ENCODE peak calls at places on chromosomes 1 and 21, in seven cellular contexts. F is PC-3, J is ovary, Z is heart right ventricle, W is transverse colon, X is foreskin fibroblast, H is body of pancreas. D is an unnamed sample.

GRCh38 chr21:43025636-43026180 is 49.9 kb downstream of the CBS start:
- DNase-seq in F (no peak), J (no peak), Z (no peak), W (no peak), X (peak), H (no peak), D (no peak)

GRCh38 chr1:227094249-227094966 is 154.3 kb downstream of the COQ8A start:
- DNase-seq in F (peak), J (no peak), Z (no peak), W (peak), X (no peak), H (peak), D (no peak)

GRCh38 chr1:46806196-46807020 is 7.6 kb downstream of the CYP4B1 start:
- DNase-seq in F (no peak), J (no peak), Z (peak), W (no peak), X (peak), H (peak), D (no peak)

GRCh38 chr1:109158433-109158832 is 44.5 kb downstream of the ELAPOR1 start:
- DNase-seq in F (peak), J (no peak), Z (no peak), W (no peak), X (no peak), H (no peak), D (no peak)

GRCh38 chr1:229819091-229819490 is 193.0 kb downstream of the URB2 start:
- DNase-seq in F (peak), J (no peak), Z (no peak), W (no peak), X (no peak), H (no peak), D (no peak)

GRCh38 chr21:17726047-17726446 is 93.1 kb downstream of the C21orf91 start:
- DNase-seq in F (peak), J (no peak), Z (no peak), W (no peak), X (no peak), H (no peak), D (peak)

GRCh38 chr1:8361198-8361849 is 43.4 kb downstream of the SLC45A1 start:
- DNase-seq in F (no peak), J (no peak), Z (no peak), W (no peak), X (no peak), H (no peak), D (no peak)

GRCh38 chr1:24909388-24909898 is 20.6 kb downstream of the RUNX3 start:
- DNase-seq in F (peak), J (no peak), Z (peak), W (peak), X (peak), H (peak), D (peak)

GRCh38 chr1:23590058-23590783 is 30.9 kb upstream of the ID3 start:
- DNase-seq in F (no peak), J (no peak), Z (no peak), W (no peak), X (no peak), H (no peak), D (peak)

GRCh38 chr1:206502813-206503212 is 4.5 kb upstream of the RASSF5 start:
- DNase-seq in F (no peak), J (no peak), Z (no peak), W (no peak), X (no peak), H (no peak), D (no peak)

GRCh38 chr1:167861664-167862381 is 52.1 kb downstream of the ADCY10 start:
- DNase-seq in F (no peak), J (no peak), Z (no peak), W (no peak), X (no peak), H (no peak), D (no peak)

GRCh38 chr1:17012775-17013501 is 1.2 kb upstream of the ATP13A2 start:
- DNase-seq in F (no peak), J (peak), Z (no peak), W (no peak), X (no peak), H (peak), D (no peak)

GRCh38 chr1:192497214-192497794 is 78.3 kb upstream of the RGS1 start:
- DNase-seq in F (no peak), J (no peak), Z (no peak), W (no peak), X (no peak), H (no peak), D (no peak)

GRCh38 chr1:9068971-9069323 is 488 bp downstream of the SLC2A5 start:
- DNase-seq in F (no peak), J (no peak), Z (no peak), W (no peak), X (no peak), H (no peak), D (no peak)

GRCh38 chr1:204685236-204686006 is at the start of gene LRRN2:
- DNase-seq in F (peak), J (peak), Z (no peak), W (peak), X (no peak), H (no peak), D (peak)

GRCh38 chr1:201593200-201593828 is 54.4 kb downstream of the NAV1 start:
- DNase-seq in F (peak), J (no peak), Z (no peak), W (peak), X (peak), H (no peak), D (no peak)

GRCh38 chr1:193543259-193543658 is 356.8 kb upstream of the B3GALT2 start:
- DNase-seq in F (no peak), J (no peak), Z (no peak), W (no peak), X (peak), H (no peak), D (no peak)
- TF ChIP-seq CTCF in F (no peak), J (no peak), Z (no peak), W (no peak), X (no peak), H (no peak), D (no peak)

DNA sequence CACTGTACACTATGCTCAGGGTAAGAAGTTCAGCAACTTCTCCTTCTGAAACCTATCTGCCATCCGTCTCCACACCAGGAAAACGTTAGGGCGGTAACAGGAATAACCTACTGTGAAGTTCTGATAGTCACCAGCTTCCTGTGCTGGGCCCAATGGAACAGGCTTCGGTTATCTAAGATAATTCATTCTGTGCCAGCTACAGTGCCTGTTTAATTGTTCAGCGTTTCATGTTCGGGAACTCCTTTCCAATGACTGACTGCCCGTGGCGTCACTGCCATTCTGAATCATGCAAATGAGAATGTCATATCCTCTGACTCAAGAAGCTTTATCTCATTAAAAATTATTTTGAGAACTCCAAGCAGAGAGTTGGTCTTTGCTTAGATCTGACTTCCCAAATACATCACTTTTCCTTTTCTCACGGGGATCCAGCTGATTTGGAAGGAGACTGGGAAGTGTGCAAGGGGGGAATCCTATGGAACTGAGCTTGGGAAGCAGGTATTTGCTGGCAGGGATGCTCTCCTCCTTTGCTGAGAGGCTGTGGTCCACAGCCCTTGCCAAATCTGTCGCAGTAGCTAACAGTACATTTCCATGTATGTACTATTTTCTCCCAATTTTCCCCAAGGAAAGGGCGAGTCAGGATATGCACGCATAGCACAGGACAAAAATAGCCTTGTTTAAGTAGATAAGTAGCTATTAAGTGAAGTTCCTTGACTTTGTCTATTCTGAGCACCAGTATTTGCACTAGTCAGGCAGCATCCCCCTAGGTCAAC is 358.7 kb downstream of the LTN1 start:
- DNase-seq in F (peak), J (no peak), Z (peak), W (no peak), X (peak), H (no peak), D (no peak)
- H3K4me3 ChIP-seq in F (peak), J (no peak), Z (no peak), W (no peak), X (no peak), H (no peak), D (no peak)

DNA sequence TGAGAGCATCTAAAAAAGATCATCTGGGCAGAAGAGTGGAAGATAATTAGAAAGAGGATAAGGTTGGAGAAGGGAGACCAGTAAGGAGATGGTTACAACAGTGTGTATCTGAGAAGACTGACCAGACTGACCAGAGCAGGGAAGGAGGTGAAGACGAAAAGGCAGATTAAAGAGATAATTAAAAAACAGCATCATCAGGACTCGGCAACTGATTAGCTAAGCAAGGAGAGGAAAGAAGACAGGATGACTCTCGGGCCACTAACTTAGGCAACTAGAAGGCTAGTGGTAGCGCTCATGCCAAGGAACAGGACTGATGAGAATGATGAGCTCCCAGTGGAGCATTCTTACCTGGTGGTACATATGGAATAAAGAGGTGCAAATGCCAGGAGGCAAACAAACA is 3.9 kb downstream of the RBM34 start:
- DNase-seq in F (no peak), J (no peak), Z (no peak), W (no peak), X (no peak), H (no peak), D (no peak)
- TF ChIP-seq CTCF in F (no peak), J (no peak), Z (no peak), W (no peak), X (no peak), H (no peak), D (no peak)

DNA sequence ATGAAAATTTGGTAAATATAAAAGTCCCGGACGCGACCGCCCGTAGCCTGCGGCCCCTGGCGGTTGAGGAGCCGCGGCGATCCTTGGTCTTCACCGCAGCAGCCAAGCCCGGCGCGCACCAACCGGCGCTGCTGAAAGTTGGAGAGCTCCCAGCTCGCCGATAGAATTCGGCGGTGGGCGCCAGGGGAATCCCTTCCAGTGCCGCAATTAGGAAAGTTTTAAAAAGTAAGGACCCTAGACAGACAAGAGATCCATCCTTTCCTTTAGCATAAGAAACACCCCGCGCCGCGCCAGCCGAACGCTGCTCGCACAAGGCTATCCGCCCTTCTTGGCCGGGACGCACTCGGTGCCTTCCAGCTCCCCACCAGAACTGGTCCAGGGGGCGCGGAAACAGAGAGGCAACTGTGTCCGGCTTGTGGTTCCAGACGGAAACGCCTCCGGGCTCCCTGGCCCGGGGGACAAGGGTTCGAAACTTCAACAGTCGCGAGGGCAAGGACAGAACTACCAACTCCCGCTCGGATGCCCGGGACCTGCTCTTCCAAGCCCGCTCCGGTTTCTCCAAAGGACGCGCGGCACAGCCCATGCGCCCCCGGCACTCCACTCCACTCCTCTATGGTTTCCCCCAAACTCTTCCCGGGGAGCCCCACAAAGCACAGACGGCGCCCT is 1.7 kb downstream of the FAM78B start:
- DNase-seq in F (no peak), J (peak), Z (peak), W (peak), X (peak), H (peak), D (peak)
- H3K4me3 ChIP-seq in F (no peak), J (peak), Z (peak), W (peak), X (peak), H (peak), D (peak)

GRCh38 chr21:14945176-14945575 is 119.6 kb downstream of the NRIP1 start:
- DNase-seq in F (peak), J (no peak), Z (no peak), W (no peak), X (no peak), H (no peak), D (no peak)

GRCh38 chr21:14947613-14948160 is 117.1 kb downstream of the NRIP1 start:
- DNase-seq in F (no peak), J (no peak), Z (no peak), W (no peak), X (no peak), H (no peak), D (no peak)

GRCh38 chr21:14949603-14950002 is 115.2 kb downstream of the NRIP1 start:
- DNase-seq in F (no peak), J (no peak), Z (no peak), W (no peak), X (no peak), H (no peak), D (no peak)

GRCh38 chr21:14942801-14943490 is 121.9 kb downstream of the NRIP1 start:
- DNase-seq in F (no peak), J (no peak), Z (no peak), W (no peak), X (no peak), H (no peak), D (no peak)

GRCh38 chr21:14943636-14944035 is 121.2 kb downstream of the NRIP1 start:
- DNase-seq in F (peak), J (no peak), Z (no peak), W (no peak), X (no peak), H (no peak), D (no peak)
- TF ChIP-seq CTCF in F (no peak), J (no peak), Z (no peak), W (no peak), X (no peak), H (no peak), D (no peak)

D was measured in WERI-Rb-1.